ENCODE peak calls at places on chromosome 5, in ten cellular contexts. One of them, this sample, is unnamed.

GRCh38 chr5:58064799-58065198 is 395.1 kb downstream of the PLK2 start:
- DNase-seq in LNCaP clone FGC: no peak
- DNase-seq in cardiac fibroblast: no peak
- DNase-seq in fibroblast of mammary gland: peak; percentile 52
- DNase-seq in HFFc6: peak; percentile 22
- DNase-seq in stomach: no peak
- DNase-seq in fibroblast of lung: peak; percentile 76
- DNase-seq in BE2C: no peak
- DNase-seq in IMR-90: peak; percentile 29
- DNase-seq in right atrium auricular region: no peak
- DNase-seq in this sample: no peak

GRCh38 chr5:149175346-149176113 is 34.2 kb downstream of the ABLIM3 start:
- DNase-seq in LNCaP clone FGC: no peak
- DNase-seq in cardiac fibroblast: peak; percentile 61
- DNase-seq in fibroblast of mammary gland: peak; percentile 43
- DNase-seq in HFFc6: no peak
- DNase-seq in stomach: no peak
- DNase-seq in fibroblast of lung: no peak
- DNase-seq in BE2C: no peak
- DNase-seq in IMR-90: no peak
- DNase-seq in right atrium auricular region: peak; percentile 90
- DNase-seq in this sample: no peak

GRCh38 chr5:3026651-3027050 is 275.2 kb upstream of the IRX2 start:
- DNase-seq in LNCaP clone FGC: no peak
- DNase-seq in cardiac fibroblast: no peak
- DNase-seq in fibroblast of mammary gland: no peak
- DNase-seq in HFFc6: no peak
- DNase-seq in stomach: no peak
- DNase-seq in fibroblast of lung: no peak
- DNase-seq in BE2C: no peak
- DNase-seq in IMR-90: no peak
- DNase-seq in right atrium auricular region: no peak
- DNase-seq in this sample: peak; percentile 60

GRCh38 chr5:52746539-52746938 is 41.2 kb upstream of the ITGA1 start:
- DNase-seq in LNCaP clone FGC: no peak
- DNase-seq in cardiac fibroblast: peak; percentile 24
- DNase-seq in fibroblast of mammary gland: peak; percentile 9
- DNase-seq in HFFc6: peak; percentile 19
- DNase-seq in stomach: no peak
- DNase-seq in fibroblast of lung: no peak
- DNase-seq in BE2C: no peak
- DNase-seq in IMR-90: peak; percentile 45
- DNase-seq in right atrium auricular region: no peak
- DNase-seq in this sample: no peak

GRCh38 chr5:55535199-55535905 is 588 bp upstream of the PLPP1 start:
- DNase-seq in LNCaP clone FGC: no peak
- DNase-seq in cardiac fibroblast: no peak
- DNase-seq in fibroblast of mammary gland: no peak
- DNase-seq in HFFc6: no peak
- DNase-seq in stomach: no peak
- DNase-seq in fibroblast of lung: no peak
- DNase-seq in BE2C: no peak
- DNase-seq in IMR-90: peak; percentile 4
- DNase-seq in right atrium auricular region: no peak
- DNase-seq in this sample: no peak

GRCh38 chr5:101878190-101878589 is 417.9 kb downstream of the SLCO4C1 start:
- DNase-seq in LNCaP clone FGC: no peak
- DNase-seq in cardiac fibroblast: no peak
- DNase-seq in fibroblast of mammary gland: no peak
- DNase-seq in HFFc6: no peak
- DNase-seq in stomach: no peak
- DNase-seq in fibroblast of lung: no peak
- DNase-seq in BE2C: no peak
- DNase-seq in IMR-90: no peak
- DNase-seq in right atrium auricular region: no peak
- DNase-seq in this sample: no peak

GRCh38 chr5:83374547-83374946 is 97.0 kb upstream of the VCAN start:
- DNase-seq in LNCaP clone FGC: no peak
- DNase-seq in cardiac fibroblast: peak; percentile 92
- DNase-seq in fibroblast of mammary gland: peak; percentile 94
- DNase-seq in HFFc6: no peak
- DNase-seq in stomach: no peak
- DNase-seq in fibroblast of lung: peak; percentile 72
- DNase-seq in BE2C: no peak
- DNase-seq in IMR-90: peak; percentile 67
- DNase-seq in right atrium auricular region: peak; percentile 78
- DNase-seq in this sample: no peak

GRCh38 chr5:40904205-40904993 is 4.9 kb upstream of the C7 start:
- DNase-seq in LNCaP clone FGC: peak; percentile 37
- DNase-seq in cardiac fibroblast: peak; percentile 93
- DNase-seq in fibroblast of mammary gland: peak; percentile 91
- DNase-seq in HFFc6: peak; percentile 45
- DNase-seq in stomach: peak; percentile 75
- DNase-seq in fibroblast of lung: peak; percentile 62
- DNase-seq in BE2C: peak; percentile 74
- DNase-seq in IMR-90: peak; percentile 83
- DNase-seq in right atrium auricular region: peak; percentile 73
- DNase-seq in this sample: no peak

GRCh38 chr5:121158433-121158832 is 693.2 kb upstream of the FTMT start:
- DNase-seq in LNCaP clone FGC: peak; percentile 71
- DNase-seq in cardiac fibroblast: no peak
- DNase-seq in fibroblast of mammary gland: no peak
- DNase-seq in HFFc6: no peak
- DNase-seq in stomach: no peak
- DNase-seq in fibroblast of lung: no peak
- DNase-seq in BE2C: no peak
- DNase-seq in IMR-90: no peak
- DNase-seq in right atrium auricular region: no peak
- DNase-seq in this sample: no peak

GRCh38 chr5:137320056-137321045 is 178.8 kb downstream of the SPOCK1 start:
- DNase-seq in LNCaP clone FGC: no peak
- DNase-seq in cardiac fibroblast: peak; percentile 78
- DNase-seq in fibroblast of mammary gland: peak; percentile 76
- DNase-seq in HFFc6: peak; percentile 51
- DNase-seq in stomach: peak; percentile 29
- DNase-seq in fibroblast of lung: peak; percentile 75
- DNase-seq in BE2C: peak; percentile 22
- DNase-seq in IMR-90: peak; percentile 51
- DNase-seq in right atrium auricular region: peak; percentile 70
- DNase-seq in this sample: peak; percentile 84

GRCh38 chr5:154321546-154321945 is 124.3 kb upstream of the SAP30L start:
- DNase-seq in LNCaP clone FGC: no peak
- DNase-seq in cardiac fibroblast: no peak
- DNase-seq in fibroblast of mammary gland: no peak
- DNase-seq in HFFc6: no peak
- DNase-seq in stomach: no peak
- DNase-seq in fibroblast of lung: no peak
- DNase-seq in BE2C: no peak
- DNase-seq in IMR-90: no peak
- DNase-seq in right atrium auricular region: no peak
- DNase-seq in this sample: no peak

GRCh38 chr5:103293719-103294118 is 35.2 kb downstream of the MACIR start:
- DNase-seq in LNCaP clone FGC: no peak
- DNase-seq in cardiac fibroblast: peak; percentile 30
- DNase-seq in fibroblast of mammary gland: peak; percentile 3
- DNase-seq in HFFc6: no peak
- DNase-seq in stomach: no peak
- DNase-seq in fibroblast of lung: peak; percentile 3
- DNase-seq in BE2C: no peak
- DNase-seq in IMR-90: no peak
- DNase-seq in right atrium auricular region: no peak
- DNase-seq in this sample: no peak

GRCh38 chr5:140547508-140548299 is at the start of gene EIF4EBP3:
- DNase-seq in LNCaP clone FGC: peak; percentile 97
- DNase-seq in cardiac fibroblast: peak; percentile 98
- DNase-seq in fibroblast of mammary gland: peak; percentile 96
- DNase-seq in HFFc6: peak; percentile 96
- DNase-seq in stomach: peak; percentile 98
- DNase-seq in fibroblast of lung: peak; percentile 91
- DNase-seq in BE2C: peak; percentile 97
- DNase-seq in IMR-90: peak; percentile 95
- DNase-seq in right atrium auricular region: peak; percentile 99
- DNase-seq in this sample: peak; percentile 98
- TF ChIP-seq CTCF in LNCaP clone FGC: peak; percentile 12
- TF ChIP-seq CTCF in cardiac fibroblast: peak; percentile 71
- TF ChIP-seq CTCF in fibroblast of mammary gland: peak; percentile 49
- TF ChIP-seq CTCF in HFFc6: peak; percentile 75
- TF ChIP-seq CTCF in stomach: peak; percentile 67
- TF ChIP-seq CTCF in fibroblast of lung: peak; percentile 62
- TF ChIP-seq CTCF in BE2C: peak; percentile 55
- TF ChIP-seq CTCF in IMR-90: peak; percentile 56
- TF ChIP-seq CTCF in right atrium auricular region: peak; percentile 52
- TF ChIP-seq CTCF in this sample: peak; percentile 64

DNA sequence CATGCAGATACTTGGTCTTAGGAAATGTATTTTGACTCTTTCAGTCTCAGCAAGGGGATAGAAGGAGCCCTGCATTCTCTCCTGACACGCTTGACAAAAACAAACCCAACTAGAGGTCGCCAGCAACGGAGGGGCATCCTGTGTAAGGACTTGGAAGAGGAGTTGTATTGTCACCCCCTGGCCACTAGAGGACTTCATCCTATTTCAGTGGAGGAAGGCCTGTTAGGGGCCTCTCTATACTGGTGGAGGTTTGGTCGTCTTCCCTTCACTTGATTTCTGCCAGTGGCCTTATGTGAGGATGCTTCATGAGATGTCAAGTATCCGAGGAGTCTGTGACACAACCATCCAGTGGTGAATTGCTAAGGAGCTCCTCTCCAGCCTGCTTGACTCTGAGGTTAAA is 122.8 kb upstream of the STC2 start:
- DNase-seq in LNCaP clone FGC: no peak
- DNase-seq in cardiac fibroblast: peak; percentile 28
- DNase-seq in fibroblast of mammary gland: peak; percentile 41
- DNase-seq in HFFc6: no peak
- DNase-seq in stomach: no peak
- DNase-seq in fibroblast of lung: no peak
- DNase-seq in BE2C: peak; percentile 52
- DNase-seq in IMR-90: peak; percentile 28
- DNase-seq in right atrium auricular region: no peak
- DNase-seq in this sample: no peak
- TF ChIP-seq CTCF in LNCaP clone FGC: peak; percentile 52
- TF ChIP-seq CTCF in cardiac fibroblast: peak; percentile 46
- TF ChIP-seq CTCF in fibroblast of mammary gland: peak; percentile 48
- TF ChIP-seq CTCF in HFFc6: peak; percentile 70
- TF ChIP-seq CTCF in stomach: peak; percentile 23
- TF ChIP-seq CTCF in fibroblast of lung: peak; percentile 18
- TF ChIP-seq CTCF in BE2C: peak; percentile 74
- TF ChIP-seq CTCF in IMR-90: peak; percentile 27
- TF ChIP-seq CTCF in right atrium auricular region: peak; percentile 50
- TF ChIP-seq CTCF in this sample: peak; percentile 43

DNA sequence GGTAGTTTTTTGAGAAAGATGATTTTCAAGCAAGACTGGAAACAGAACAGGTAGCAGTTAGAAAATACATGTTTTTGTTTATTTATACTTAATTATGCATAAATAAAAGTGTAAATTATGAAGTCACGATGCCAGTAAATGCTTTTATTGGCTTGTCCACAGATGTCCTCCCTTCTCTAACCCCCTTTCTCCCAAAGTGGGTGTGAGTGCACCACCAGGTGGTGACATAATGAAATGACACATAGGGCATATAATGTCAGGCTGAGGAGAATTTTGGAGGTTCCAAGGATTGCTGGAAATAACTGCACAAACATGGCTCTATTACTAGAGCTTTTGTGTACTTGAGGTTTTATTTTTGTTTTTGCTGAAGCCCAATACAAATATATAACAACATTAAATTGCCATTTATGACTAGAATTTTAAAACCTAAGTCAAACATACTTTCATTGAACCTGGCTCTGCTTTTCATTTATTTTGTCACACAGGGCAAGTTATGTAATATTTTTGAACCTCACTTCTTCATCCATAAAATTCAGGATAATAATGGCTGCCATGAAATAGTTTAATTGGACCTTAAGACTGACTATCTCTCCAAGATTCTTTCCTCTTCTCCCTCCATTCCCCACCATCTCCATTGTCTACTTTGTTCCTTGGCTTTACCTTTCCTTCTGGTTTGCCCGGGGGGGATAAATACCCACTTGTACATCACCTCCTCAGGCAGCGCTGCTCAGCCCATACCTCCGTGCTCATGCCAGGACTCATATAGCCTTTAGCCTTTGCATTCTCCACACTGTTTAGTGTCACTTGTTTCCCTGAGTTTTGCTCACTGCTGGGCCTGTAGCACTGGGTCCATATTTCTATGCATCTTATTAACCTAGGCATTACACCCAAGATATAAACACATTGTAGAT is 168.8 kb downstream of the PDE4D start:
- DNase-seq in LNCaP clone FGC: peak; percentile 22
- DNase-seq in cardiac fibroblast: peak; percentile 67
- DNase-seq in fibroblast of mammary gland: peak; percentile 59
- DNase-seq in HFFc6: peak; percentile 22
- DNase-seq in stomach: no peak
- DNase-seq in fibroblast of lung: peak; percentile 31
- DNase-seq in BE2C: peak; percentile 71
- DNase-seq in IMR-90: peak; percentile 36
- DNase-seq in right atrium auricular region: no peak
- DNase-seq in this sample: no peak
- TF ChIP-seq CTCF in LNCaP clone FGC: peak; percentile 78
- TF ChIP-seq CTCF in cardiac fibroblast: peak; percentile 74
- TF ChIP-seq CTCF in fibroblast of mammary gland: peak; percentile 76
- TF ChIP-seq CTCF in HFFc6: peak; percentile 76
- TF ChIP-seq CTCF in stomach: peak; percentile 39
- TF ChIP-seq CTCF in fibroblast of lung: peak; percentile 78
- TF ChIP-seq CTCF in BE2C: peak; percentile 93
- TF ChIP-seq CTCF in IMR-90: peak; percentile 52
- TF ChIP-seq CTCF in right atrium auricular region: peak; percentile 62
- TF ChIP-seq CTCF in this sample: peak; percentile 71

DNA sequence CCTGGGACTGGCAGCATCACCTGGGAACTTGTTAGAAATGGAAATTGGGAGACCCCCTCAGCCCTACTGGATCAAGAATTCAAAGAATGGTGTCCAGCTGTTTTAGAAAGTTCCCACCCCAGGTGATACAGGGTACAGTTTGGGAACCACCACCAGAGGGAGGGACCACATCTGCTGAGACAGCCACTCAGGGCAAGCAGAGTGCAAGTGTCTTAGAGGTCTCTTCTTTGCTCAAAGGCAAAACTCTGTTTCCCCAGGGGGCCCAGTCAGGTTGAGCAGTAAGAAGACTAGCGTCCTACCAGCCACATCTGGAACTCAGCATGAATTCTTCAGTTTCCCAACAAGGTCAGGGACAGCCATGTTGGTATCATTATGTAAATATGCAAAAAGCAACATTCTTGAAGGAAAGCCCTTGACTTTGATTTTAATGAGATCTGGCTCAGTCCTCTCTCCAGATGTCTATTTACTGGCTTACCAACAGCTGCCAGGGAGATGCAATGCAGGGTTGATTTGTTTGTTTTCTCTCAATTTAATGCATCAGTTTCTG is 46.6 kb downstream of the TGFBI start:
- DNase-seq in LNCaP clone FGC: no peak
- DNase-seq in cardiac fibroblast: no peak
- DNase-seq in fibroblast of mammary gland: no peak
- DNase-seq in HFFc6: no peak
- DNase-seq in stomach: no peak
- DNase-seq in fibroblast of lung: no peak
- DNase-seq in BE2C: no peak
- DNase-seq in IMR-90: no peak
- DNase-seq in right atrium auricular region: no peak
- DNase-seq in this sample: no peak
- TF ChIP-seq CTCF in LNCaP clone FGC: no peak
- TF ChIP-seq CTCF in cardiac fibroblast: no peak
- TF ChIP-seq CTCF in fibroblast of mammary gland: no peak
- TF ChIP-seq CTCF in HFFc6: peak; percentile 28
- TF ChIP-seq CTCF in stomach: no peak
- TF ChIP-seq CTCF in fibroblast of lung: peak; percentile 3
- TF ChIP-seq CTCF in BE2C: no peak
- TF ChIP-seq CTCF in IMR-90: no peak
- TF ChIP-seq CTCF in right atrium auricular region: no peak
- TF ChIP-seq CTCF in this sample: peak; percentile 8

GRCh38 chr5:43959148-43959547 is 356.2 kb downstream of the NNT start:
- DNase-seq in LNCaP clone FGC: no peak
- DNase-seq in cardiac fibroblast: no peak
- DNase-seq in fibroblast of mammary gland: no peak
- DNase-seq in HFFc6: no peak
- DNase-seq in stomach: no peak
- DNase-seq in fibroblast of lung: no peak
- DNase-seq in BE2C: no peak
- DNase-seq in IMR-90: no peak
- DNase-seq in right atrium auricular region: no peak
- DNase-seq in this sample: no peak
- TF ChIP-seq CTCF in LNCaP clone FGC: no peak
- TF ChIP-seq CTCF in cardiac fibroblast: no peak
- TF ChIP-seq CTCF in fibroblast of mammary gland: no peak
- TF ChIP-seq CTCF in HFFc6: no peak
- TF ChIP-seq CTCF in stomach: no peak
- TF ChIP-seq CTCF in fibroblast of lung: no peak
- TF ChIP-seq CTCF in BE2C: no peak
- TF ChIP-seq CTCF in IMR-90: no peak
- TF ChIP-seq CTCF in right atrium auricular region: no peak
- TF ChIP-seq CTCF in this sample: no peak